ENCODE peak calls at places on chromosomes 3 and 15, in nine cellular contexts. V is spleen; J is stimulated activated CD4-positive, alpha-beta T cell treated with anti-CD3 and anti-CD28 coated beads, Interleukin-1b, Interleukin-23, amount 100 ng/mL, for 48 hours; Z is Daoy; U is A549; O is 8988T; Q is gastrocnemius medialis; N is brain microvascular endothelial cell; Y is activated CD4-positive, alpha-beta T cell treated with anti-CD3 and anti-CD28 coated beads for 24 hours. G is an unnamed sample.
A peak's percentile ranks its signal among the peaks of the same experiment; 100 is the strongest.

GRCh38 chr3:183817111-183817510 is 8.3 kb downstream of the MAP6D1 start:
- DNase-seq in Y (no peak), U (no peak), Z (no peak), O (no peak), J (no peak), V (peak; percentile 71), N (no peak), Q (no peak), G (no peak)

GRCh38 chr15:90531147-90531546 is 1.4 kb downstream of the CRTC3 start:
- DNase-seq in Z (no peak), Y (no peak), J (no peak), U (no peak), N (no peak), O (no peak), V (no peak), Q (no peak), G (peak; percentile 73)

GRCh38 chr3:69012111-69012835 is 1.2 kb downstream of the EOGT start:
- DNase-seq in O (no peak), N (peak; percentile 14), V (no peak), U (no peak), J (no peak), Z (no peak), Y (no peak), Q (no peak), G (no peak)

GRCh38 chr3:139121513-139122220 is 77.0 kb upstream of the PRR23C start:
- DNase-seq in Y (no peak), Z (no peak), O (no peak), J (no peak), N (peak; percentile 16), V (no peak), U (peak; percentile 50), Q (no peak), G (no peak)

GRCh38 chr3:52372822-52373504 is 56.8 kb downstream of the DNAH1 start:
- DNase-seq in N (no peak), U (no peak), Z (no peak), Y (no peak), J (no peak), Q (no peak), O (no peak), V (peak; percentile 89), G (no peak)

GRCh38 chr3:10344147-10344943 is 23.4 kb upstream of the SEC13 start:
- DNase-seq in O (peak; percentile 86), N (no peak), Z (peak; percentile 43), U (peak; percentile 56), Y (peak; percentile 45), V (peak; percentile 74), Q (no peak), J (peak; percentile 42), G (peak; percentile 93)

GRCh38 chr3:58691997-58692396 is 25.4 kb upstream of the FAM3D start:
- DNase-seq in Q (no peak), N (no peak), U (peak; percentile 33), Y (no peak), Z (no peak), O (no peak), V (no peak), J (no peak), G (no peak)

GRCh38 chr3:181610973-181611265 is 100.8 kb upstream of the SOX2 start:
- DNase-seq in U (no peak), Q (no peak), V (no peak), Z (no peak), N (no peak), Y (no peak), O (no peak), J (no peak), G (no peak)

GRCh38 chr3:8937064-8938020 is 25.9 kb downstream of the RAD18 start:
- DNase-seq in Q (no peak), O (no peak), J (no peak), U (peak; percentile 75), Z (peak; percentile 44), V (no peak), N (peak; percentile 61), Y (no peak), G (no peak)

GRCh38 chr3:171700157-171700556 is 110.1 kb downstream of the PLD1 start:
- DNase-seq in U (no peak), J (no peak), N (no peak), Q (no peak), V (no peak), Y (no peak), Z (no peak), O (no peak), G (no peak)

GRCh38 chr3:45964139-45964538 is 20.9 kb downstream of the CXCR6 start:
- DNase-seq in U (no peak), Q (no peak), J (peak; percentile 67), Z (no peak), V (no peak), Y (no peak), N (no peak), O (no peak), G (no peak)

G was measured in HuH-7.5.